ENCODE peak calls at places on chromosomes 6 and 20, in nine cellular contexts. Z is K562; Q is spleen; E is dorsolateral prefrontal cortex; S is stomach; F is GM23338; V is CD4-positive, alpha-beta memory T cell; R is suprapubic skin; C is NT2/D1. O is an unnamed sample.

GRCh38 chr6:47303383-47303782 is 6.3 kb downstream of the TNFRSF21 start:
- DNase-seq in F (no peak), C (no peak), V (no peak), R (no peak), E (no peak), Z (no peak), Q (no peak), S (no peak), O (no peak)

GRCh38 chr6:36120979-36121706 is 9.2 kb upstream of the MAPK13 start:
- DNase-seq in C (no peak), R (peak; percentile 78), V (peak; percentile 40), F (peak; percentile 34), E (no peak), Z (peak; percentile 53), Q (peak; percentile 94), S (peak; percentile 67), O (peak; percentile 69)

GRCh38 chr20:49812463-49813304 is at the start of gene SLC9A8:
- DNase-seq in C (peak; percentile 85), E (peak; percentile 90), R (peak; percentile 94), F (peak; percentile 91), Q (peak; percentile 96), S (peak; percentile 83), Z (peak; percentile 95), V (peak; percentile 76), O (peak; percentile 94)

GRCh38 chr6:137892271-137892708 is 25.2 kb downstream of the TNFAIP3 start:
- DNase-seq in R (no peak), F (no peak), S (no peak), C (no peak), Q (no peak), E (no peak), V (no peak), Z (no peak), O (peak; percentile 92)

GRCh38 chr20:54980321-54980960 is 505.0 kb downstream of the DOK5 start:
- DNase-seq in E (no peak), V (no peak), Q (no peak), R (no peak), C (peak; percentile 38), Z (no peak), S (no peak), F (peak; percentile 4), O (no peak)

GRCh38 chr6:98843274-98844243 is 9.2 kb downstream of the POU3F2 start:
- DNase-seq in Q (peak; percentile 62), C (no peak), S (no peak), E (peak; percentile 40), V (no peak), Z (no peak), R (no peak), F (peak; percentile 67), O (no peak)

GRCh38 chr6:170178561-170179477 is 112.1 kb downstream of the DLL1 start:
- DNase-seq in S (peak; percentile 93), V (no peak), R (peak; percentile 81), C (no peak), Q (peak; percentile 74), F (peak; percentile 19), E (peak; percentile 27), Z (no peak), O (peak; percentile 95)

GRCh38 chr20:53635189-53635588 is 41.5 kb upstream of the ZNF217 start:
- DNase-seq in Z (no peak), S (no peak), Q (no peak), R (no peak), F (no peak), V (no peak), E (no peak), C (no peak), O (no peak)

GRCh38 chr6:11222385-11223277 is 9.8 kb downstream of the NEDD9 start:
- DNase-seq in V (no peak), E (no peak), S (no peak), C (no peak), R (no peak), F (no peak), Z (no peak), Q (no peak), O (no peak)

GRCh38 chr6:22231616-22232015 is 65.2 kb downstream of the PRL start:
- DNase-seq in R (no peak), F (no peak), C (no peak), Q (no peak), Z (no peak), V (no peak), E (no peak), S (no peak), O (no peak)

GRCh38 chr6:11965499-11965898 is 46.6 kb upstream of the HIVEP1 start:
- DNase-seq in S (no peak), F (no peak), V (no peak), Q (no peak), Z (no peak), C (no peak), E (no peak), R (no peak), O (no peak)

GRCh38 chr6:43877463-43878126 is 107.6 kb downstream of the VEGFA start:
- DNase-seq in Q (no peak), C (no peak), E (no peak), R (no peak), V (no peak), Z (peak; percentile 91), S (no peak), F (peak; percentile 30), O (no peak)

GRCh38 chr20:59994697-59995122 is 36.5 kb downstream of the CDH26 start:
- DNase-seq in R (no peak), Q (no peak), S (peak; percentile 48), F (peak; percentile 93), V (no peak), C (peak; percentile 61), Z (peak; percentile 48), E (no peak), O (peak; percentile 6)

GRCh38 chr20:59992531-59992930 is 34.3 kb downstream of the CDH26 start:
- DNase-seq in Q (no peak), Z (no peak), C (no peak), V (no peak), S (no peak), F (no peak), E (no peak), R (no peak), O (peak; percentile 14)

GRCh38 chr20:59997886-59998285 is 39.7 kb downstream of the CDH26 start:
- DNase-seq in C (no peak), Z (no peak), V (no peak), R (no peak), Q (no peak), F (no peak), S (no peak), E (no peak), O (no peak)

GRCh38 chr20:59996112-59996511 is 37.9 kb downstream of the CDH26 start:
- DNase-seq in Z (no peak), V (no peak), S (no peak), R (no peak), E (no peak), F (no peak), Q (no peak), C (no peak), O (no peak)

GRCh38 chr20:59993736-59994484 is 35.7 kb downstream of the CDH26 start:
- DNase-seq in Q (no peak), F (peak; percentile 68), R (no peak), E (no peak), S (no peak), Z (no peak), V (no peak), C (peak; percentile 15), O (no peak)
- H3K4me3 ChIP-seq in Q (peak overlapping the region; percentile 33), F (peak overlapping the region; percentile 56), R (no peak overlapping the region), E (no peak overlapping the region), S (no peak overlapping the region), Z (no peak overlapping the region), V (no peak overlapping the region), C (peak overlapping the region; percentile 33), O (no peak overlapping the region)

GRCh38 chr20:63027425-63028389 is 20.9 kb upstream of the BHLHE23 start:
- DNase-seq in Z (no peak), S (no peak), E (no peak), C (no peak), V (no peak), R (peak; percentile 32), Q (peak; percentile 68), F (peak; percentile 83), O (peak; percentile 40)

GRCh38 chr20:63024573-63025392 is 18.0 kb upstream of the BHLHE23 start:
- DNase-seq in Q (peak; percentile 45), E (no peak), F (peak; percentile 1), S (no peak), C (no peak), Z (no peak), V (no peak), R (peak; percentile 33), O (no peak)

GRCh38 chr20:63026582-63027424 is 20.0 kb upstream of the BHLHE23 start:
- DNase-seq in V (no peak), S (no peak), F (peak; percentile 45), E (no peak), Q (peak; percentile 62), R (peak; percentile 52), C (no peak), Z (no peak), O (no peak)

GRCh38 chr20:63023836-63024571 is 17.2 kb upstream of the BHLHE23 start:
- DNase-seq in Z (no peak), S (no peak), F (no peak), C (no peak), Q (peak; percentile 44), R (peak; percentile 55), E (no peak), V (no peak), O (no peak)

DNA sequence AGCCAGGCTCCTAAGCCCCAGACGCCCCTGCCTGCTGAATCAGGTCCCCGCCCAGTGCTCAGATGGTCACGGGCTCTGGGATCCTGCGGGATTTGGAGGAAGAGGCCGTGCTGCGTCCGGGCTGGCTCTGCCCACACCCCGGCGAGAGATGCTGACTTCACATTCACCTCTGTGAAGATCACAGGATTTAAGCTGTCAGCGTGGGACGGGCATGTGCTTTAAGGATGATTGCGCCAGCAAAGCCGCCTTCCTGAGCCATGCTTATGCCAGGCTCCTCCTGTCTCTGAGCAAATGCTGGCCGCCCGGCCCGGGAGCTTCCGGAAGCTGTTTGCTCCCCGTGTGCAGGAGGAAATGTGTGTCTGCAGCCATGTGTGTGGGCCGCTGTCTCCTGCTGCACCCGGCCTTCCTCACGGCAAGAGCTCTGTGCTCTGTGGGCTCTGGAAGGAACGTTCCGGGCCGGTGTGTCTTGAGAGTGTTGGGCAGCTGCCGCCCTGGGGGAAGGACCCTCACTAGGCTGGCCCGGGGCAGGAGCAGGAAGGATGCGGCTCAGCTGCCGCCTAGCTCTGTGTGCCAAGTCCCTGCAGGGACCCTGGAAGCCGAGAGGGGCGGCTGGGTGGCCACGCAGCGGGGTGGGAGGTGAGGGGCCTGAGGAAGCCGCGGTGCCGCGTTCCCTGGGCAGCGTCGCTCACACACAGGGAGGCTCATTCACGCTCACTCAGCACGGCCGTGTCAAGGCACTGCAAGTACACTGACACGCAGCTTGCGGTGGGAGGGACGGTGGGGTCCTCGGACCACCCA is 19.0 kb upstream of the BHLHE23 start:
- DNase-seq in Z (no peak), V (no peak), F (peak; percentile 41), E (peak; percentile 55), R (peak; percentile 63), S (no peak), C (no peak), Q (peak; percentile 74), O (peak; percentile 88)
- H3K4me3 ChIP-seq in Z (no peak overlapping the region), V (no peak overlapping the region), F (no peak overlapping the region), E (no peak overlapping the region), R (no peak overlapping the region), S (peak overlapping the region; percentile 7), C (no peak overlapping the region), Q (peak overlapping the region; percentile 41), O (peak overlapping the region; percentile 67)

GRCh38 chr6:144265061-144265357 is 20.1 kb upstream of the UTRN start:
- DNase-seq in Z (no peak), V (no peak), Q (no peak), C (no peak), R (no peak), S (no peak), E (no peak), F (no peak), O (peak; percentile 5)
- H3K4me3 ChIP-seq in Z (no peak overlapping the region), V (no peak overlapping the region), Q (no peak overlapping the region), C (no peak overlapping the region), R (no peak overlapping the region), S (no peak overlapping the region), E (no peak overlapping the region), F (peak overlapping the region; percentile 4), O (peak overlapping the region; percentile 40)

GRCh38 chr20:2631228-2631627 is 21.2 kb upstream of the NOP56 start:
- DNase-seq in F (peak; percentile 8), S (no peak), C (no peak), V (no peak), R (no peak), Q (no peak), E (no peak), Z (no peak), O (peak; percentile 5)
- H3K4me3 ChIP-seq in F (no peak overlapping the region), S (no peak overlapping the region), C (no peak overlapping the region), V (no peak overlapping the region), R (no peak overlapping the region), Q (no peak overlapping the region), E (no peak overlapping the region), Z (no peak overlapping the region), O (no peak overlapping the region)